ENCODE peak calls at places on chromosomes 3 and 15, in six cellular contexts. M is heart right ventricle, D is foreskin fibroblast, H is DND-41, I is Peyer's patch, E is lower leg skin. V is an unnamed sample.

GRCh38 chr15:60945196-60945595 is 283.9 kb downstream of the RORA start:
- DNase-seq in M (peak), D (no peak), H (no peak), I (no peak), E (no peak), V (no peak)

GRCh38 chr3:116877968-116878367 is 168.4 kb downstream of the TUSC7 start:
- DNase-seq in M (no peak), D (no peak), H (no peak), I (no peak), E (no peak), V (no peak)

GRCh38 chr3:48990636-48991421 is 788 bp downstream of the P4HTM start:
- DNase-seq in M (peak), D (no peak), H (no peak), I (peak), E (no peak), V (no peak)

GRCh38 chr15:42726114-42726513 is 10.8 kb downstream of the CDAN1 start:
- DNase-seq in M (no peak), D (no peak), H (no peak), I (no peak), E (no peak), V (no peak)

GRCh38 chr3:11719406-11720219 is 75.9 kb upstream of the VGLL4 start:
- DNase-seq in M (peak), D (peak), H (peak), I (peak), E (peak), V (no peak)

GRCh38 chr3:128280466-128281455 is 127.5 kb downstream of the EEFSEC start:
- DNase-seq in M (no peak), D (no peak), H (no peak), I (no peak), E (no peak), V (no peak)

GRCh38 chr15:62940755-62941361 is 101.7 kb upstream of the TPM1 start:
- DNase-seq in M (peak), D (peak), H (no peak), I (no peak), E (no peak), V (peak)

GRCh38 chr3:147651107-147651506 is 241.9 kb downstream of the ZIC1 start:
- DNase-seq in M (peak), D (no peak), H (no peak), I (no peak), E (no peak), V (no peak)

GRCh38 chr3:17094551-17094950 is 209.8 kb downstream of the PLCL2 start:
- DNase-seq in M (no peak), D (no peak), H (no peak), I (no peak), E (no peak), V (no peak)

DNA sequence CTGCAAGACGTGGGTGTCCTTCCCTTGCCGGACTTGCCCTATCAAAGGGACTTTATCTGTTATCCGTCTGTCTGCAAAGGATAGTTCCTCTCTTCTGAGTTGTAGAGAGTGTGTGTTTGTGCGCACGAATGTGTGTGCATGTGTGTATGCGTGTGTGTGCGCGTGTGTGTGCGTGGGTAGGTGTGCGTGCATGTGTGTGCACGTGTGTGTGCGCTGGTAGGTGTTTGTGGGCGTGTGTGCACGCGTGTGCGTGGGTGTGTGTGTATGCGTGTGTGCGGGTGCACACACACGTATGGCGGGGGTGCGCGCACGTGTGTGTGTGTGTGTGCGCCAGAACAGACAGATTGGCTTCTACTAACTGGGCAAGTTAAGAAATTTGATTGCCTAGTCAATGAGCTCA is 4.1 kb upstream of the BMF start:
- DNase-seq in M (no peak), D (no peak), H (no peak), I (no peak), E (peak), V (no peak)
- H3K4me3 ChIP-seq in M (no peak), D (no peak), H (no peak), I (no peak), E (no peak), V (no peak)

GRCh38 chr15:95446854-95447253 is 883.6 kb upstream of the NR2F2 start:
- DNase-seq in M (no peak), D (no peak), H (peak), I (no peak), E (no peak), V (no peak)

GRCh38 chr15:95447486-95447885 is 883.0 kb upstream of the NR2F2 start:
- DNase-seq in M (no peak), D (no peak), H (no peak), I (no peak), E (no peak), V (no peak)

GRCh38 chr15:95448531-95449210 is 881.8 kb upstream of the NR2F2 start:
- DNase-seq in M (no peak), D (peak), H (no peak), I (no peak), E (no peak), V (no peak)

GRCh38 chr15:95450413-95450812 is 880.1 kb upstream of the NR2F2 start:
- DNase-seq in M (no peak), D (no peak), H (no peak), I (no peak), E (no peak), V (peak)

DNA sequence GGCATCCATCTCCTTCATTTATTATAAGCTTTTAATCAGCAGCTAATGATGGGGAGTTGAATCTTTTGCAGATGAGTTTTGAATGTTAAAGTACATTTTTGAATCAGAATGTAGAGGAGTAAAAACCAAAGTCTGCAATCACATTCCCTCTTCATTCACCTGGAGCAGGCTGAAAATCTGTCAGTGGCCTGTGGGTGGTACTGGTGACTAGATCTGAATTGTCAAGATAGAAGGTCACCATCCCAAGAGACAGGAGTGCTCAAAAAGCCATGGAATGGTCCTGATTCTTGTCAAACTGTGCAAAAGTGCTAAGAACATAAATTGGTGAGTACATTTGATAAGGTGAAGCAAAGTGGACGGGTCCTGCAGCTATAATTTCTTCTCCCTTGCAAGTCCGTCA is 881.3 kb upstream of the NR2F2 start:
- DNase-seq in M (no peak), D (no peak), H (no peak), I (no peak), E (no peak), V (no peak)
- TF ChIP-seq CTCF in M (no peak), D (no peak), H (no peak), I (no peak), E (no peak), V (no peak)

GRCh38 chr3:86840814-86841213 is 150.1 kb downstream of the VGLL3 start:
- DNase-seq in M (no peak), D (no peak), H (no peak), I (no peak), E (no peak), V (no peak)

DNA sequence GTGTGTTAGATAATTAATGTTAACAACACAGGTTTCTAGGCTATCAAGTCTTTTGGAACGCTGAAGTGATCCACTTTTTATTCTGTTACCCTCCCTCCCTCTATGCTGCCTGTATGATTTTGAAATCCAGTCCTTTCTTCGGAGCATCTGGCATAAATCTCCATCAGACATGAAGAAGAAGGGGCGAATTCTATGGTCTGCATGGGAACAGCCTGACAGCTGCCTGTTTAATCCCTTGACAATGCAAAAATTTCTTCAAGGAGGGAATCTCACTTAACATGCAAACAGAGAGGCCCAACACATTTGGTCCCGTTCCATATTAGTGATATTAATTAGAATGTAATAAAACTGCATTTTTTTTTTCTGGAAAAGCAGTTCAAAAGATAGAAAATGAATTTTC is 145.2 kb downstream of the VGLL3 start:
- DNase-seq in M (no peak), D (no peak), H (no peak), I (no peak), E (no peak), V (no peak)
- H3K4me3 ChIP-seq in M (no peak), D (no peak), H (no peak), I (no peak), E (no peak), V (no peak)

DNA sequence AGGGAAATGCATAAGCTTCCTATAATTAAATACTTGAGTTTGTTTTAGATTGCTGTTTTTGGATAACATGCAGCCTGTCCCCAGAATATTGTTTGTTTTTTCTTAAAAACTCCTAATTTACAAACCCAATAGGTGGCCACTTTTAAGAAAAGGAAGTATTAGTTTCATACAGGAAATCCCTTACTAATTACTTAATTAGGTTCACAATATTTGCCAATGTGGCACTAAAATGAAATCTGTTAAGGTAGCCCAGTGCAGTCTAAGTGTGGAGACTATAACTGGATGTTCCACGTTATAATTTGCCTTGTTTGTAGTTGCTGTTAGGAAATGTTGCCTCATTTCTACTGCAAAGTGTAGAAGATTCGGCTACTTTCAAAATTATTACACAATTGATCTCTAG is 195.8 kb downstream of the BBX start:
- DNase-seq in M (no peak), D (no peak), H (no peak), I (no peak), E (no peak), V (no peak)
- TF ChIP-seq CTCF in M (no peak), D (no peak), H (no peak), I (no peak), E (no peak), V (no peak)

GRCh38 chr3:186965141-186965879 is 35.0 kb downstream of the ST6GAL1 start:
- DNase-seq in M (no peak), D (peak), H (no peak), I (no peak), E (no peak), V (no peak)

GRCh38 chr3:186966406-186966805 is 36.1 kb downstream of the ST6GAL1 start:
- DNase-seq in M (no peak), D (no peak), H (no peak), I (no peak), E (peak), V (no peak)

GRCh38 chr3:186964071-186964470 is 33.7 kb downstream of the ST6GAL1 start:
- DNase-seq in M (no peak), D (no peak), H (no peak), I (no peak), E (no peak), V (no peak)

GRCh38 chr3:186963636-186964035 is 33.3 kb downstream of the ST6GAL1 start:
- DNase-seq in M (no peak), D (no peak), H (no peak), I (no peak), E (peak), V (no peak)

DNA sequence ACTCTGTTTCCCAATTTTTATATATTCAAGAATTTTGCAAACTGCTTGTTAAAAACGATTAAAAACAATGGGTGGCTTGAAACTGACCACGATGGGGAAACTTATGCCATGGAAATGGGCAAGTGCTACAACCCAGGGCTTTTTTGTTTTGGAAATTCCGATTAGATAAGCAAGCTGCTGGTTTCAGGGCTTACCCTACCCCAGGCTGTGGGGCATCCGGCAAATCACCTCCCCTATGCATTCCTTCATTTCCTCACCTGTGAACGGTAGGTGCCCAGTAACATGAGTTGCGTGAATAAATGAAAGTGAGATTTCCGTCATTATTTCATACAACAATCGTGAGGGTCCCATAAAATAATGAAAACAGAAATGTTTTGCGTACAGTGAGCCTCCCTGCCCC is 34.3 kb downstream of the ST6GAL1 start:
- DNase-seq in M (no peak), D (no peak), H (no peak), I (no peak), E (no peak), V (no peak)
- H3K4me3 ChIP-seq in M (no peak), D (no peak), H (no peak), I (no peak), E (no peak), V (no peak)

DNA sequence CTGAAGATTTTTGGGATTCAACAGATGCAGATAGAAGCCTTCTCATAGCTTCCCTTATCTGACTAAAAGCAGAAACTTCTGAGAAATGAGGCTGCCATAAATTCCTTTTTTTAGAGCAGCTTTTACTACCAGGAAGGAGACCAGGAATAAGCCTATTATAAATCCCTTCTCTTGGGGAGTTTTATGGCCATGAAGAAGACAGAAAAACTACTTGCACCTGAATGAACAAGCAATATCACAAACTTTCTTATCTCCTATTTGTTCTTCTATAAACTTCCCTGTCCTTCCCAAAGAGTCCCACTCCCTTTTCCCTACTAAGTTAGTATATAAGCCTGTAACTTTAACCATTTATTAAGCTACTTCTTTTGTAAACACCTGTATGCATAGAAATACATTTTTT is 603.1 kb downstream of the NSUN3 start:
- DNase-seq in M (no peak), D (no peak), H (no peak), I (no peak), E (no peak), V (no peak)
- TF ChIP-seq CTCF in M (no peak), D (no peak), H (no peak), I (no peak), E (no peak), V (no peak)

GRCh38 chr15:67862771-67863441 is 23.1 kb upstream of the RNU6-1 start:
- DNase-seq in M (no peak), D (no peak), H (no peak), I (no peak), E (peak), V (no peak)
- H3K4me3 ChIP-seq in M (no peak), D (peak), H (no peak), I (peak), E (no peak), V (peak)